ENCODE peak calls at places on chromosomes 5 and 9, in ten cellular contexts. R is CD8-positive, alpha-beta memory T cell; Q is stimulated activated CD4-positive, alpha-beta T cell treated with anti-CD3 and anti-CD28 coated beads, Interleukin-4, amount 100 ng/mL, for 1 hour; N is pancreas; C is activated naive CD4-positive, alpha-beta T cell treated with anti-CD3 and anti-CD28 coated beads, Interleukin-2, amount 50 U/mL, for 72 hours; F is left kidney; A is NCI-H774; G is spleen; O is breast epithelium; K is KBM-7. H is an unnamed sample.

GRCh38 chr9:92633879-92634278 is 36.1 kb downstream of the IPPK start:
- DNase-seq in R (no peak), Q (no peak), N (no peak), C (peak; percentile 52), F (no peak), A (no peak), G (peak; percentile 42), O (no peak), K (no peak), H (no peak)

GRCh38 chr9:133004091-133005072 is 25.9 kb downstream of the GFI1B start:
- DNase-seq in R (no peak), Q (no peak), N (no peak), C (no peak), F (no peak), A (no peak), G (peak; percentile 81), O (no peak), K (peak; percentile 75), H (no peak)

GRCh38 chr9:105690742-105691141 is 3.6 kb upstream of the TMEM38B start:
- DNase-seq in R (no peak), Q (no peak), N (no peak), C (no peak), F (no peak), A (no peak), G (no peak), O (no peak), K (peak; percentile 12), H (no peak)

GRCh38 chr9:91809581-91810285 is 140.3 kb downstream of the ROR2 start:
- DNase-seq in R (no peak), Q (no peak), N (no peak), C (no peak), F (no peak), A (no peak), G (no peak), O (no peak), K (no peak), H (no peak)

GRCh38 chr5:151870820-151871219 is 53.8 kb downstream of the GLRA1 start:
- DNase-seq in R (no peak), Q (no peak), N (no peak), C (no peak), F (no peak), A (no peak), G (no peak), O (no peak), K (no peak), H (no peak)

GRCh38 chr9:20024159-20024571 is 235.3 kb upstream of the SLC24A2 start:
- DNase-seq in R (no peak), Q (no peak), N (no peak), C (no peak), F (peak; percentile 34), A (no peak), G (no peak), O (no peak), K (no peak), H (no peak)

GRCh38 chr9:137464291-137464999 is 5.3 kb upstream of the NSMF start:
- DNase-seq in R (no peak), Q (no peak), N (peak; percentile 30), C (no peak), F (no peak), A (no peak), G (peak; percentile 77), O (no peak), K (no peak), H (no peak)

GRCh38 chr9:127089639-127090081 is 32.8 kb downstream of the ANGPTL2 start:
- DNase-seq in R (no peak), Q (no peak), N (no peak), C (no peak), F (no peak), A (no peak), G (no peak), O (no peak), K (no peak), H (no peak)

GRCh38 chr5:166845044-166845443 is 1446.4 kb upstream of the WWC1 start:
- DNase-seq in R (no peak), Q (no peak), N (no peak), C (no peak), F (peak; percentile 80), A (no peak), G (no peak), O (no peak), K (no peak), H (no peak)

GRCh38 chr5:138366556-138367382 is 14.3 kb downstream of the KDM3B start:
- DNase-seq in R (no peak), Q (no peak), N (no peak), C (no peak), F (peak; percentile 18), A (no peak), G (no peak), O (no peak), K (no peak), H (no peak)

GRCh38 chr5:67983251-67983941 is 232.2 kb upstream of the PIK3R1 start:
- DNase-seq in R (no peak), Q (no peak), N (no peak), C (no peak), F (no peak), A (no peak), G (no peak), O (no peak), K (peak; percentile 63), H (no peak)

GRCh38 chr9:114525505-114525904 is 20.2 kb upstream of the WHRN start:
- DNase-seq in R (no peak), Q (no peak), N (no peak), C (no peak), F (no peak), A (no peak), G (no peak), O (no peak), K (no peak), H (no peak)

GRCh38 chr5:370959-371810 is 49.7 kb downstream of the AHRR start:
- DNase-seq in R (no peak), Q (no peak), N (no peak), C (peak; percentile 56), F (no peak), A (no peak), G (peak; percentile 61), O (peak; percentile 34), K (no peak), H (peak; percentile 97)

GRCh38 chr5:147693238-147693637 is 89.3 kb downstream of the JAKMIP2 start:
- DNase-seq in R (no peak), Q (no peak), N (no peak), C (no peak), F (no peak), A (no peak), G (no peak), O (no peak), K (no peak), H (no peak)

GRCh38 chr9:119844431-119844830 is 475.2 kb upstream of the BRINP1 start:
- DNase-seq in R (no peak), Q (no peak), N (no peak), C (no peak), F (no peak), A (no peak), G (no peak), O (no peak), K (no peak), H (no peak)

GRCh38 chr9:136833381-136834142 is 8.7 kb upstream of the AJM1 start:
- DNase-seq in R (no peak), Q (no peak), N (no peak), C (peak; percentile 55), F (no peak), A (no peak), G (no peak), O (no peak), K (no peak), H (no peak)

GRCh38 chr5:163569284-163569683 is 63.9 kb downstream of the MAT2B start:
- DNase-seq in R (no peak), Q (no peak), N (no peak), C (no peak), F (peak; percentile 54), A (no peak), G (no peak), O (no peak), K (peak; percentile 20), H (no peak)

GRCh38 chr5:172909931-172910502 is 49.2 kb upstream of the RPL26L1 start:
- DNase-seq in R (no peak), Q (no peak), N (peak; percentile 11), C (no peak), F (peak; percentile 87), A (no peak), G (no peak), O (no peak), K (no peak), H (no peak)

GRCh38 chr9:115395511-115396021 is 277.6 kb upstream of the TNC start:
- DNase-seq in R (no peak), Q (no peak), N (no peak), C (no peak), F (no peak), A (peak; percentile 47), G (no peak), O (no peak), K (no peak), H (peak; percentile 11)

GRCh38 chr9:118957585-118957984 is 411.6 kb downstream of the BRINP1 start:
- DNase-seq in R (no peak), Q (no peak), N (no peak), C (no peak), F (no peak), A (no peak), G (no peak), O (no peak), K (no peak), H (no peak)

GRCh38 chr9:8816361-8816760 is 1016.8 kb upstream of the DMAC1 start:
- DNase-seq in R (no peak), Q (no peak), N (no peak), C (no peak), F (peak; percentile 89), A (peak; percentile 38), G (no peak), O (no peak), K (no peak), H (no peak)